ENCODE peak calls at places on chromosomes 6 and 20, in five cellular contexts. X, U, M, G and C are unnamed samples.

GRCh38 chr6:44664716-44665115 is 277.2 kb downstream of the CDC5L start:
- DNase-seq in X (no peak), U (no peak), M (no peak), G (no peak), C (no peak)

GRCh38 chr20:44496976-44497375 is 21.3 kb downstream of the TTPAL start:
- DNase-seq in X (no peak), U (peak; percentile 98), M (no peak), G (peak; percentile 97), C (no peak)

GRCh38 chr6:147053311-147053921 is 150.8 kb upstream of the STXBP5 start:
- DNase-seq in X (no peak), U (no peak), M (no peak), G (peak; percentile 65), C (no peak)

GRCh38 chr20:5806457-5807263 is 56.5 kb downstream of the SHLD1 start:
- DNase-seq in X (no peak), U (peak; percentile 22), M (no peak), G (peak; percentile 15), C (no peak)

GRCh38 chr6:36595168-36595818 is 1.1 kb downstream of the SRSF3 start:
- DNase-seq in X (no peak), U (peak; percentile 38), M (peak; percentile 36), G (peak; percentile 71), C (no peak)

GRCh38 chr6:27149140-27149539 is 98.4 kb upstream of the PRSS16 start:
- DNase-seq in X (no peak), U (no peak), M (peak; percentile 75), G (no peak), C (no peak)

GRCh38 chr6:118799826-118800225 is 94.1 kb upstream of the ASF1A start:
- DNase-seq in X (no peak), U (no peak), M (no peak), G (no peak), C (no peak)

GRCh38 chr6:162147281-162147680 is 580.3 kb downstream of the PRKN start:
- DNase-seq in X (no peak), U (no peak), M (no peak), G (no peak), C (no peak)

GRCh38 chr6:75926293-75927168 is 145.9 kb downstream of the IMPG1 start:
- DNase-seq in X (no peak), U (no peak), M (no peak), G (no peak), C (no peak)

GRCh38 chr20:38061109-38061508 is 27.6 kb downstream of the RPRD1B start:
- DNase-seq in X (no peak), U (peak; percentile 84), M (no peak), G (no peak), C (peak; percentile 12)

GRCh38 chr20:46430921-46431712 is 24.7 kb upstream of the ELMO2 start:
- DNase-seq in X (no peak), U (no peak), M (no peak), G (no peak), C (no peak)

GRCh38 chr20:50111829-50112495 is 988 bp downstream of the UBE2V1 start:
- DNase-seq in X (no peak), U (no peak), M (no peak), G (no peak), C (no peak)

GRCh38 chr20:21607971-21608735 is 94.3 kb upstream of the NKX2-2 start:
- DNase-seq in X (no peak), U (peak; percentile 21), M (no peak), G (no peak), C (no peak)

GRCh38 chr20:32505723-32506473 is 79.2 kb downstream of the NOL4L start:
- DNase-seq in X (no peak), U (no peak), M (no peak), G (no peak), C (no peak)

GRCh38 chr20:18225652-18226051 is 62.7 kb upstream of the ZNF133 start:
- DNase-seq in X (no peak), U (no peak), M (no peak), G (peak; percentile 9), C (no peak)

DNA sequence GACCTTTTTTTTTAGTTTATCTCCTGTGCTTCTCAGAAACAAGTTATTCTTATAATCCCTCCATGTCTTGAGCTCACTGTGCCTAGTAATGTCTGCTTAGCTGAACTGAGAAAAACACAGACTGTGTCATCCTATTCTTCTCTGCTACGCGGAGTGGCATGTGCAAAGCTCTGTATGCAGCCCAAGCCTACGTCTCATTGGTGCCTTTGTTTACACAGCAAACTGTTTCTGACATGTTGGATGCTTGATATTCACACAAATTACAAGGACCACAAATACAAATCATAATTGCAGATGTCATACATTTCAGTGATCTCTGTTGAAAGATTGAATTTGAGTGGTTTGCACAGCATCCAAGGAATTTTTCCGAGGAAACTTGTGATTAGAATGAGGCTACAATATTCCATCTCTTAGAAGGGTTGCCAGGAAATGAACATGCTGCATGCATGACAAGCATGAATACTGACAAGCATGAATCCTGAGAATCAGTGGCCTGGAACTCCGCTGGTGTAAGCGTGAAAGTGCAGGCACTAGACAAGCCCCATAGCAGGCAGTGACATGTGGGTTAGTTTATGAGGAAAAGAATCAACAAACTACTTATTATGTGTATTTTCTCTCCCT is 128.4 kb upstream of the SGK1 start:
- DNase-seq in X (no peak), U (no peak), M (peak; percentile 18), G (peak; percentile 70), C (no peak)
- TF ChIP-seq CTCF in X (no peak), U (no peak), M (no peak), G (peak; percentile 7), C (no peak)

GRCh38 chr6:135497412-135498177 is at the start of gene AHI1:
- DNase-seq in X (peak; percentile 93), U (peak; percentile 88), M (peak; percentile 95), G (peak; percentile 91), C (peak; percentile 93)
- TF ChIP-seq CTCF in X (no peak), U (no peak), M (peak; percentile 13), G (no peak), C (no peak)

GRCh38 chr6:150420428-150420827 is 51.6 kb downstream of the IYD start:
- DNase-seq in X (no peak), U (no peak), M (no peak), G (no peak), C (no peak)

GRCh38 chr6:150417247-150417646 is 48.4 kb downstream of the IYD start:
- DNase-seq in X (no peak), U (no peak), M (no peak), G (no peak), C (no peak)

GRCh38 chr6:150418825-150419594 is 50.2 kb downstream of the IYD start:
- DNase-seq in X (peak; percentile 64), U (peak; percentile 59), M (peak; percentile 47), G (peak; percentile 53), C (peak; percentile 56)

GRCh38 chr6:150416120-150416519 is 47.3 kb downstream of the IYD start:
- DNase-seq in X (no peak), U (no peak), M (no peak), G (no peak), C (no peak)

GRCh38 chr6:150417899-150418824 is 49.4 kb downstream of the IYD start:
- DNase-seq in X (peak; percentile 78), U (peak; percentile 86), M (peak; percentile 91), G (peak; percentile 82), C (peak; percentile 70)
- TF ChIP-seq CTCF in X (peak; percentile 76), U (peak; percentile 80), M (peak; percentile 98), G (peak; percentile 89), C (peak; percentile 75)

GRCh38 chr6:159720708-159721107 is 6.6 kb upstream of the WTAP start:
- DNase-seq in X (peak; percentile 52), U (peak; percentile 59), M (peak; percentile 78), G (peak; percentile 40), C (peak; percentile 31)
- TF ChIP-seq CTCF in X (peak; percentile 37), U (peak; percentile 50), M (peak; percentile 74), G (peak; percentile 26), C (no peak)